ENCODE peak calls at places on chromosomes 5 and 9, in four cellular contexts. One of them, this sample, is unnamed.

GRCh38 chr5:756865-757345 is 27.6 kb downstream of the ZDHHC11B start:
- DNase-seq in lower lobe of right lung: peak; percentile 73
- DNase-seq in endodermal cell: peak; percentile 45
- DNase-seq in spleen: no peak
- DNase-seq in this sample: no peak

GRCh38 chr5:119327018-119327417 is 28.8 kb upstream of the TNFAIP8 start:
- DNase-seq in spleen: no peak
- DNase-seq in endodermal cell: no peak
- DNase-seq in lower lobe of right lung: no peak
- DNase-seq in this sample: no peak

GRCh38 chr9:126157409-126157808 is 169.2 kb upstream of the MVB12B start:
- DNase-seq in endodermal cell: no peak
- DNase-seq in lower lobe of right lung: no peak
- DNase-seq in spleen: peak; percentile 39
- DNase-seq in this sample: no peak

GRCh38 chr9:7185612-7186011 is 427.8 kb downstream of the KDM4C start:
- DNase-seq in endodermal cell: peak; percentile 91
- DNase-seq in lower lobe of right lung: no peak
- DNase-seq in spleen: no peak
- DNase-seq in this sample: peak; percentile 88

GRCh38 chr5:89573336-89573735 is 690.4 kb upstream of the MEF2C start:
- DNase-seq in lower lobe of right lung: no peak
- DNase-seq in endodermal cell: no peak
- DNase-seq in spleen: no peak
- DNase-seq in this sample: no peak

GRCh38 chr5:947626-948471 is 55.2 kb downstream of the TRIP13 start:
- DNase-seq in lower lobe of right lung: no peak
- DNase-seq in spleen: no peak
- DNase-seq in endodermal cell: no peak
- DNase-seq in this sample: no peak

GRCh38 chr5:65394078-65394477 is 87.6 kb downstream of the ADAMTS6 start:
- DNase-seq in endodermal cell: no peak
- DNase-seq in lower lobe of right lung: no peak
- DNase-seq in spleen: peak; percentile 27
- DNase-seq in this sample: no peak

GRCh38 chr5:19733612-19734495 is 254.1 kb downstream of the CDH18 start:
- DNase-seq in lower lobe of right lung: no peak
- DNase-seq in spleen: peak; percentile 52
- DNase-seq in endodermal cell: peak; percentile 58
- DNase-seq in this sample: peak; percentile 21

GRCh38 chr5:87769137-87769536 is 356.4 kb upstream of the CCNH start:
- DNase-seq in lower lobe of right lung: no peak
- DNase-seq in endodermal cell: no peak
- DNase-seq in spleen: no peak
- DNase-seq in this sample: no peak

GRCh38 chr5:163915481-163915961 is 410.1 kb downstream of the MAT2B start:
- DNase-seq in endodermal cell: no peak
- DNase-seq in lower lobe of right lung: peak; percentile 53
- DNase-seq in spleen: peak; percentile 86
- DNase-seq in this sample: no peak

GRCh38 chr9:121731919-121732318 is 80.5 kb downstream of the DAB2IP start:
- DNase-seq in spleen: no peak
- DNase-seq in lower lobe of right lung: no peak
- DNase-seq in endodermal cell: no peak
- DNase-seq in this sample: no peak

GRCh38 chr5:29950416-29951145 is 1242.9 kb upstream of the CDH6 start:
- DNase-seq in spleen: no peak
- DNase-seq in endodermal cell: no peak
- DNase-seq in lower lobe of right lung: no peak
- DNase-seq in this sample: no peak

GRCh38 chr5:132506094-132506692 is 15.6 kb upstream of the IRF1 start:
- DNase-seq in endodermal cell: no peak
- DNase-seq in lower lobe of right lung: no peak
- DNase-seq in spleen: no peak
- DNase-seq in this sample: peak; percentile 46

GRCh38 chr5:176533894-176534611 is 3.1 kb downstream of the RNF44 start:
- DNase-seq in endodermal cell: peak; percentile 57
- DNase-seq in spleen: peak; percentile 90
- DNase-seq in lower lobe of right lung: peak; percentile 61
- DNase-seq in this sample: no peak

GRCh38 chr5:12177851-12178250 is 273.6 kb upstream of the CTNND2 start:
- DNase-seq in spleen: no peak
- DNase-seq in lower lobe of right lung: no peak
- DNase-seq in endodermal cell: no peak
- DNase-seq in this sample: no peak

GRCh38 chr9:82206490-82206889 is 217.9 kb downstream of the SPATA31D1 start:
- DNase-seq in spleen: no peak
- DNase-seq in endodermal cell: no peak
- DNase-seq in lower lobe of right lung: no peak
- DNase-seq in this sample: no peak

GRCh38 chr9:98022447-98022846 is 34.1 kb upstream of the NANS start:
- DNase-seq in spleen: no peak
- DNase-seq in lower lobe of right lung: no peak
- DNase-seq in endodermal cell: no peak
- DNase-seq in this sample: no peak

GRCh38 chr9:83130541-83130940 is 67.6 kb upstream of the RASEF start:
- DNase-seq in endodermal cell: no peak
- DNase-seq in lower lobe of right lung: no peak
- DNase-seq in spleen: no peak
- DNase-seq in this sample: peak; percentile 71

GRCh38 chr9:127397722-127398647 is 1.0 kb downstream of the SLC2A8 start:
- DNase-seq in endodermal cell: peak; percentile 78
- DNase-seq in spleen: peak; percentile 89
- DNase-seq in lower lobe of right lung: peak; percentile 70
- DNase-seq in this sample: no peak

GRCh38 chr9:112327718-112328450 is 5.5 kb downstream of the PTBP3 start:
- DNase-seq in lower lobe of right lung: no peak
- DNase-seq in spleen: no peak
- DNase-seq in endodermal cell: no peak
- DNase-seq in this sample: no peak

GRCh38 chr5:139908749-139909148 is 113.1 kb downstream of the PSD2 start:
- DNase-seq in endodermal cell: peak; percentile 36
- DNase-seq in spleen: peak; percentile 59
- DNase-seq in lower lobe of right lung: no peak
- DNase-seq in this sample: no peak

DNA sequence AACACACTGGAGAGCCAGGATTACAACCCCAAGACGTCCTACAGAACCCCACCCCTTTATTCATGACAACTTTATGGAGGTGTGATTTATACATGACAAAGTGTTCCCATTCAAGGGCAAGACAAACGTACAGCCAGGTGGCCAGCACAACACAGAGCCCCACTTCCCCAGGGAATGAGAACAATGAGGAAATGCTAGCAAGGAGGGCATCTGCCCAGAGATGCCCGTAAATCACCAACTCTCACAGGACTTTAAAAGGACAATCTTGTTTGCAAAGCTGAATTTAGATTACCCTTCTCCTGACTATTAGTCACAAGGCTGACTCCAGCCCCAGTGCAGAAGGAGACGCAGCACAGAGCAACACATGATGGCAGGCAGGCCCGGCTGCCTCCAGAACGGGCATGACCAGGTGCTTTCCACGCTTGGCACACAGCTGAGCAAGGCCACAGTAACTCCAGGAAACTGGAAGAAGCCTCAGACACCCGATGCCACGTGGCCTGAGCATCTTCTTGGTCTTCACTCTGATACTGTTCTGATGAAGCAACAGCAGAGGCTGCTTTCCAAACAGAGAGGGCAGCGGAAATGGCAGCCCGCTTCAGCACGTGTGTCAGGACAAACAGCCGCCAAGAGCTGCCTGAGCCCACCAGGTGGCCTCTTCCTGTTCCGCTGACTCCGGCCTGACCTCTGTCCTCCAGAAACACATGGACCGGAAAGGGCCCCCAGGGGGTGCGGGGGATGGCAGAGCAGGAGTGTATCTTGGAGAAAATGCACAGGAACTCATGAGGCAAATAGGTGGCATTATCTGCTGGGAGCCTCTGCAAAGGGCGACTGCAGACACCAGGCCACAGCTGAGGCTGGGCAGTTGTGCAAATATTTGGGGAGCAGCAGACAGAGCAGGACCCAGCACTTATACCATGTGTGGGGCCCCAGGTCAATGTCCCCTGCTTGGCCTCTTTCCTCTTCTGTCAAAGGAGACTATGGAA is 51.3 kb downstream of the ROR2 start:
- DNase-seq in endodermal cell: peak; percentile 77
- DNase-seq in lower lobe of right lung: no peak
- DNase-seq in spleen: peak; percentile 63
- DNase-seq in this sample: peak; percentile 47
- H3K27ac ChIP-seq in endodermal cell: peak overlapping the region; percentile 7
- H3K27ac ChIP-seq in lower lobe of right lung: no peak overlapping the region
- H3K27ac ChIP-seq in spleen: no peak overlapping the region
- H3K27ac ChIP-seq in this sample: no peak overlapping the region

GRCh38 chr9:3243676-3244075 is 282.1 kb downstream of the RFX3 start:
- DNase-seq in spleen: no peak
- DNase-seq in lower lobe of right lung: no peak
- DNase-seq in endodermal cell: no peak
- DNase-seq in this sample: no peak
- H3K4me1 ChIP-seq in spleen: peaks cover 12% of the 10 kb centered on the region
- H3K4me1 ChIP-seq in lower lobe of right lung: no peaks in the 10 kb centered on the region
- H3K4me1 ChIP-seq in endodermal cell: no peaks in the 10 kb centered on the region
- H3K4me1 ChIP-seq in this sample: no peaks in the 10 kb centered on the region

DNA sequence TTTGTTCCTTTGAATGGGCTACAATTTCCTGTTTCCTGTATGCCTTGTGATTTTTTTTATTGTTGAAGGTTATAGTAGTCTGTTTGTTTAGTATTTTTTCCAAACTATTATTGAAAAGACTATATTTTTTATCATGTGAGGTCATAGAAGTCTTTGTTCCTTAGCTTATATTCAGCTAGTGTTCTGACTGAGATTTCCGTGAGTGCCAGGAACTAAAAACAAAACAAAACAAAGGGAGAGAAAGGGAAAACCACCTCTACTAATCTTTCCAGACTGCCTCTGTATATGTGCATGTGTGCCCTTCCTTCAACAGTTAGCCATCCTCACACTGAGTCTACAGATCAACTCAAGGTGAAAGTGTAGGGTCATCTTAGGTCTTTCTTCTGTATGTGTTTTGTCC is 79.0 kb downstream of the OSTF1 start:
- DNase-seq in lower lobe of right lung: no peak
- DNase-seq in endodermal cell: no peak
- DNase-seq in spleen: no peak
- DNase-seq in this sample: no peak
- H3K27ac ChIP-seq in lower lobe of right lung: no peak overlapping the region
- H3K27ac ChIP-seq in endodermal cell: no peak overlapping the region
- H3K27ac ChIP-seq in spleen: no peak overlapping the region
- H3K27ac ChIP-seq in this sample: no peak overlapping the region

GRCh38 chr9:70161414-70161732 is 97.4 kb upstream of the SMC5 start:
- DNase-seq in lower lobe of right lung: no peak
- DNase-seq in spleen: no peak
- DNase-seq in endodermal cell: no peak
- DNase-seq in this sample: no peak
- H3K4me1 ChIP-seq in lower lobe of right lung: no peaks in the 10 kb centered on the region
- H3K4me1 ChIP-seq in spleen: no peaks in the 10 kb centered on the region
- H3K4me1 ChIP-seq in endodermal cell: no peaks in the 10 kb centered on the region
- H3K4me1 ChIP-seq in this sample: peaks cover 10% of the 10 kb centered on the region

GRCh38 chr9:11931109-11931508 is 762.1 kb upstream of the TYRP1 start:
- DNase-seq in spleen: no peak
- DNase-seq in lower lobe of right lung: no peak
- DNase-seq in endodermal cell: no peak
- DNase-seq in this sample: no peak
- H3K27ac ChIP-seq in spleen: no peak overlapping the region
- H3K27ac ChIP-seq in lower lobe of right lung: no peak overlapping the region
- H3K27ac ChIP-seq in endodermal cell: no peak overlapping the region
- H3K27ac ChIP-seq in this sample: no peak overlapping the region

DNA sequence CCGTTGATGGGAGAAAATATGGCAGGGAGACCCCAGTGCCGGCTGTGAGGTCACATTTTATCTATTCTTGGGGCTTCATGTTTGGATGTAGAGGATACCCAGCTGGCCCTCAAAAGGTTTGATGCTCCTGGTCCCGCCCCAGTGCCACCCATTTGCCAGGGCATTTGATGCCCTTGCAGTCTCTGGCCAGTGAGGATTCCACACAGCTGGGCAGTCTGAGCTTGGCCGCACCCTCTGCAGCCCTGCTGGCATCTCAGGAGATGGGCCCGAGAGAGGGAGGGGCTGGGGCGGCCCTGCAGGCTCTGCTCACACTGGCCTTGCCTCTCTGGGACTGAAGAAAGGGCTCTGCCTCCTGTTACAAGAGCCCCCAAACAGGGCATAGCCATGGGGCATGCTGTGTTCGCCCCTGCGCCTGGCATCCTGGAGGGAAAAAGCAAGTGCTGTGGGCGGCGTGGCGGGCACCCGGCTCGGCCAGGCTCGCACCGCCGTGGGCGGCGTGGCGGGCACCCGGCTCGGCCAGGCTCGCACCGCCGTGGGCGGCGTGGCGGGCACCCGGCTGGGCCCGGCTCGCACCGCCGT is 27.6 kb downstream of the ADAMTSL2 start:
- DNase-seq in lower lobe of right lung: no peak
- DNase-seq in spleen: no peak
- DNase-seq in endodermal cell: no peak
- DNase-seq in this sample: no peak
- H3K4me1 ChIP-seq in lower lobe of right lung: peaks cover 54% of the 10 kb centered on the region
- H3K4me1 ChIP-seq in spleen: peaks cover 22% of the 10 kb centered on the region
- H3K4me1 ChIP-seq in endodermal cell: peaks cover 4% of the 10 kb centered on the region
- H3K4me1 ChIP-seq in this sample: no peaks in the 10 kb centered on the region